ENCODE peak calls at places on chromosomes 3 and 15, in eight cellular contexts. O, P, U, R, J, I, H and C are unnamed samples.

GRCh38 chr3:122786067-122786466 is 7.6 kb downstream of the HSPBAP1 start:
- DNase-seq in O (peak; percentile 58), P (no peak), U (no peak), R (no peak), J (no peak), I (no peak), H (no peak), C (no peak)

GRCh38 chr3:135908225-135908624 is 57.3 kb upstream of the PPP2R3A start:
- DNase-seq in O (no peak), P (no peak), U (no peak), R (no peak), J (no peak), I (no peak), H (no peak), C (peak; percentile 32)

GRCh38 chr15:91853968-91854943 is 748 bp downstream of the SLCO3A1 start:
- DNase-seq in O (peak; percentile 17), P (peak; percentile 53), U (no peak), R (peak; percentile 45), J (no peak), I (peak; percentile 89), H (no peak), C (no peak)

GRCh38 chr3:13069495-13069894 is 3.7 kb downstream of the IQSEC1 start:
- DNase-seq in O (no peak), P (no peak), U (no peak), R (no peak), J (peak; percentile 85), I (no peak), H (peak; percentile 48), C (no peak)

GRCh38 chr3:99637381-99638111 is 848 bp upstream of the COL8A1 start:
- DNase-seq in O (peak; percentile 76), P (no peak), U (no peak), R (no peak), J (no peak), I (peak; percentile 79), H (peak; percentile 20), C (no peak)

GRCh38 chr15:56254270-56254669 is 10.6 kb upstream of the RFX7 start:
- DNase-seq in O (no peak), P (no peak), U (no peak), R (no peak), J (no peak), I (no peak), H (no peak), C (no peak)

GRCh38 chr3:16150285-16150684 is 24.2 kb upstream of the GALNT15 start:
- DNase-seq in O (no peak), P (no peak), U (no peak), R (no peak), J (no peak), I (no peak), H (no peak), C (no peak)

GRCh38 chr3:159787794-159788205 is 200.8 kb upstream of the IL12A start:
- DNase-seq in O (peak; percentile 55), P (no peak), U (no peak), R (peak; percentile 50), J (no peak), I (no peak), H (no peak), C (no peak)

GRCh38 chr3:189322339-189322738 is 150.6 kb downstream of the TPRG1 start:
- DNase-seq in O (no peak), P (no peak), U (no peak), R (no peak), J (no peak), I (no peak), H (no peak), C (no peak)

GRCh38 chr3:48784426-48785120 is 63.1 kb downstream of the PRKAR2A start:
- DNase-seq in O (peak; percentile 31), P (no peak), U (no peak), R (no peak), J (no peak), I (no peak), H (no peak), C (no peak)

GRCh38 chr3:69406156-69406555 is 20.3 kb upstream of the FRMD4B start:
- DNase-seq in O (peak; percentile 38), P (no peak), U (no peak), R (no peak), J (no peak), I (no peak), H (no peak), C (peak; percentile 54)

GRCh38 chr3:151318946-151319345 is 2.3 kb upstream of the GPR87 start:
- DNase-seq in O (no peak), P (no peak), U (no peak), R (no peak), J (no peak), I (no peak), H (no peak), C (no peak)

GRCh38 chr15:60975951-60976350 is 253.2 kb downstream of the RORA start:
- DNase-seq in O (no peak), P (no peak), U (no peak), R (no peak), J (no peak), I (no peak), H (no peak), C (no peak)

GRCh38 chr15:96245252-96245651 is 85.2 kb upstream of the NR2F2 start:
- DNase-seq in O (no peak), P (no peak), U (no peak), R (no peak), J (no peak), I (no peak), H (no peak), C (no peak)

GRCh38 chr15:35496585-35496984 is 49.4 kb downstream of the DPH6 start:
- DNase-seq in O (peak; percentile 40), P (no peak), U (no peak), R (no peak), J (peak; percentile 73), I (no peak), H (no peak), C (no peak)

GRCh38 chr15:64599226-64599625 is 138.8 kb downstream of the ZNF609 start:
- DNase-seq in O (no peak), P (no peak), U (no peak), R (no peak), J (no peak), I (no peak), H (no peak), C (no peak)

GRCh38 chr15:27086146-27086545 is 115.2 kb downstream of the GABRG3 start:
- DNase-seq in O (no peak), P (no peak), U (no peak), R (no peak), J (no peak), I (no peak), H (no peak), C (no peak)

GRCh38 chr15:91660174-91660649 is 193.3 kb upstream of the SLCO3A1 start:
- DNase-seq in O (no peak), P (no peak), U (no peak), R (no peak), J (no peak), I (no peak), H (no peak), C (no peak)

GRCh38 chr15:36724493-36724892 is 145.1 kb downstream of the CDIN1 start:
- DNase-seq in O (no peak), P (no peak), U (no peak), R (no peak), J (no peak), I (no peak), H (no peak), C (no peak)

GRCh38 chr15:49962044-49962602 is 156.9 kb downstream of the ATP8B4 start:
- DNase-seq in O (peak; percentile 64), P (no peak), U (no peak), R (no peak), J (no peak), I (no peak), H (no peak), C (no peak)

GRCh38 chr3:60185161-60185560 is 1066.1 kb downstream of the FHIT start:
- DNase-seq in O (no peak), P (no peak), U (no peak), R (no peak), J (no peak), I (no peak), H (no peak), C (no peak)